ENCODE peak calls at places on chromosomes 7 and 10, in five cellular contexts. X, E, L, P and R are unnamed samples.

GRCh38 chr7:134126937-134127848 is at the start of gene LRGUK:
- DNase-seq in X (peak; percentile 76), E (peak; percentile 83), L (peak; percentile 80), P (peak; percentile 82), R (peak; percentile 77)

GRCh38 chr7:77409005-77409738 is 7.0 kb downstream of the GSAP start:
- DNase-seq in X (no peak), E (no peak), L (peak; percentile 86), P (no peak), R (peak; percentile 35)

GRCh38 chr7:69992938-69993337 is 394.7 kb downstream of the AUTS2 start:
- DNase-seq in X (no peak), E (no peak), L (no peak), P (no peak), R (no peak)

GRCh38 chr7:86643478-86644281 is at the start of gene GRM3:
- DNase-seq in X (no peak), E (no peak), L (no peak), P (no peak), R (no peak)

GRCh38 chr7:47100815-47101435 is 481.0 kb downstream of the TNS3 start:
- DNase-seq in X (peak; percentile 71), E (peak; percentile 65), L (peak; percentile 59), P (peak; percentile 66), R (peak; percentile 66)

GRCh38 chr7:158791133-158791532 is 38.2 kb downstream of the ESYT2 start:
- DNase-seq in X (no peak), E (no peak), L (peak; percentile 32), P (no peak), R (no peak)

GRCh38 chr10:6877351-6878066 is 297.4 kb upstream of the PRKCQ start:
- DNase-seq in X (no peak), E (no peak), L (no peak), P (no peak), R (no peak)

GRCh38 chr10:266974-267425 is 131.7 kb downstream of the ZMYND11 start:
- DNase-seq in X (peak; percentile 62), E (no peak), L (peak; percentile 46), P (no peak), R (peak; percentile 25)

GRCh38 chr7:128129224-128129864 is 98.1 kb upstream of the LRRC4 start:
- DNase-seq in X (no peak), E (no peak), L (no peak), P (no peak), R (no peak)

GRCh38 chr10:78035933-78036583 is 2.4 kb downstream of the RPS24 start:
- DNase-seq in X (no peak), E (no peak), L (no peak), P (no peak), R (no peak)

DNA sequence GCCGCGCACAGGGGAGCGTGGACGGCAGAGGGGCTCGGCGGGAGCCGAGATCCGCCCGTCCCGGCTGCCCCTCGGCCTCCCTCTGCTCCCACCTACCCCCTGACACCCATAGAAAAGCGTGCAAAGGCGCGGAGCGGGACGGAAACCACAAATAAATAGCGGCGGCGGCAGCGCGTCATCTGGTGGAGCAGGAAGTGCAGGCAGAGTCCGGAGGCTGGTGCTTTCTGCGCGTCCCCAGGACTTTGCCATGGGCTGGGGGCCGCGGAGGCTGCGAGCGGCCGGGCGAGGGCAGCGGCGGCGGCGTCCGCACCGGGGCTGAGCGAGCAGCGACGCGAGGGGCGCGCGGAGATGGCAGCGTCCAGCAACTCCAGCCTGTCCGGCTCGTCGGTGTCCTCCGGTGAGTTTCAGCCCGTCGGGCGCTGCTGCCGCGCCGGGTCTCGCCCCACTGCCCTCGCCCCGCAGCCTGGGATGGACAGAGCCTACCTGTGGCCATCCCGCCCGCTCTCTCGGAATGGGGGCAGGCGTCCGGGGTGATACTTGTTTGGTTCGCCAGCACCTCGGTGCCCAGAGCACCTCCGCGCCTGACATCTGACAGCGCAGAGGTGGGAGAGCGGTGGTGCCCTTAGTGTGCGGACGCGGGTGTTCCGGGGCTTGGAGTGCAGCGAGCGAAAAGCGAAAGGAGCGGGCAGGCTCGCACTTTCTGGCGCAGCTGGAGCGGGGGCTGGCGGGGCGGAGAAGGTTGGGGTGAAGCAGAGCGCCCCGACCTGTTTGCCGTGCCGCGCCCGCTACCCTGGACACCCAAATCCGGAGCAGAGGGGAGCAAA is at the start of gene CHN2:
- DNase-seq in X (no peak), E (peak; percentile 75), L (peak; percentile 51), P (peak; percentile 76), R (no peak)
- TF ChIP-seq CTCF in X (no peak), E (no peak), L (peak; percentile 4), P (no peak), R (no peak)

GRCh38 chr7:5428470-5429252 is 5.0 kb upstream of the TNRC18 start:
- DNase-seq in X (peak; percentile 93), E (peak; percentile 70), L (peak; percentile 76), P (peak; percentile 73), R (peak; percentile 90)
- H3K4me3 ChIP-seq in X (peak overlapping the region; percentile 89), E (peak overlapping the region; percentile 81), L (peak overlapping the region; percentile 81), P (peak overlapping the region; percentile 89), R (peak overlapping the region; percentile 94)

DNA sequence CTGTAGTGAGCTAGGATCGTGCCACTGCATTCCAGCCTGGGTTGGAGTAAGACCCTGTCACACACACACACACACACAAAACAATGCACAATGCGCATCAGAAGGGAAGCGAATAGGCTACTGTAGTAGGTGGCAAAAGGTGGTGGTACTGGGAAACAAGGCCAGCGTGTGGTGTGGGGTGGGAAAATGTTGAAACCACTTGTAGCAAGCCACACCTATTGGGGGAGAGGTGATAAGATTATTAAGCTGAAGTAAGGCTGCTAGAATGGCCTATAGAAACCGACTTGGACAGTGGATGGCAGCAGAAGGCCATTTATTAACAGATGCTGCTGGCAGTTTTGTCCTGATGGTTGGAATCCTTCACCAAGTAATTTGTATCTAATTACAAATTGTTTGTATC is 7.2 kb upstream of the CHCHD1 start:
- DNase-seq in X (peak; percentile 41), E (no peak), L (peak; percentile 51), P (no peak), R (peak; percentile 32)
- TF ChIP-seq CTCF in X (no peak), E (no peak), L (no peak), P (no peak), R (peak; percentile 33)

GRCh38 chr7:95592570-95592969 is 3.7 kb downstream of the PDK4 start:
- DNase-seq in X (no peak), E (no peak), L (no peak), P (no peak), R (no peak)

GRCh38 chr7:95590387-95591248 is 5.7 kb downstream of the PDK4 start:
- DNase-seq in X (peak; percentile 58), E (no peak), L (no peak), P (no peak), R (no peak)

GRCh38 chr7:95586951-95587301 is 9.4 kb downstream of the PDK4 start:
- DNase-seq in X (no peak), E (no peak), L (no peak), P (no peak), R (no peak)

GRCh38 chr7:95589031-95589430 is 7.3 kb downstream of the PDK4 start:
- DNase-seq in X (no peak), E (no peak), L (no peak), P (no peak), R (no peak)

DNA sequence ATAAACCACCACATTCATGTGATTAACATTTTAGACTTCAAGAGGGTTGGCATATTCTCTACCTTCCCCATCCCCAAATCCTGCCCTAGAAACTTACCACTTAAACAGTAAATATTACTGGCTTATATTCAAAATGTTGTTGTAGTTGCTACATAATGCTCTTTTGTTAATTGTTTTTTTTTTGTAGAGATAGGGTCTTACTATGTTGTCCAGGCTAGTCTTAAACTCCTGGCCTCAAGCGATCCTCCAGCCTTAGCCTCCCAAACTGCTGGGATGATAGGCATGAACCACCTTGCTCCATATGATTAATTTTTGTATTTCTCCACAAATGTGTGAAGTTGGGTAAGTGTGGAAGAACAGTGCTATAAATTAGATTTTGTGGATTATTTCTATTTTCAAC is 6.5 kb downstream of the PDK4 start:
- DNase-seq in X (no peak), E (no peak), L (no peak), P (no peak), R (no peak)
- H3K4me3 ChIP-seq in X (no peak overlapping the region), E (peak overlapping the region; percentile 71), L (no peak overlapping the region), P (peak overlapping the region; percentile 75), R (no peak overlapping the region)

GRCh38 chr10:106185991-106186390 is 978.5 kb downstream of the SORCS1 start:
- DNase-seq in X (peak; percentile 67), E (no peak), L (no peak), P (no peak), R (peak; percentile 69)

GRCh38 chr10:106189254-106189653 is 975.3 kb downstream of the SORCS1 start:
- DNase-seq in X (peak; percentile 21), E (peak; percentile 26), L (peak; percentile 69), P (no peak), R (peak; percentile 32)
- TF ChIP-seq CTCF in X (peak; percentile 11), E (no peak), L (peak; percentile 68), P (peak; percentile 25), R (peak; percentile 56)

GRCh38 chr7:99615989-99616358 is 772 bp upstream of the ZSCAN25 start:
- DNase-seq in X (no peak), E (no peak), L (no peak), P (no peak), R (no peak)
- H3K4me3 ChIP-seq in X (peak overlapping the region; percentile 94), E (peak overlapping the region; percentile 95), L (peak overlapping the region; percentile 98), P (peak overlapping the region; percentile 82), R (peak overlapping the region; percentile 98)

GRCh38 chr7:112520787-112521186 is 40.0 kb downstream of the LSMEM1 start:
- DNase-seq in X (no peak), E (no peak), L (no peak), P (no peak), R (no peak)
- TF ChIP-seq CTCF in X (no peak), E (no peak), L (no peak), P (no peak), R (no peak)

DNA sequence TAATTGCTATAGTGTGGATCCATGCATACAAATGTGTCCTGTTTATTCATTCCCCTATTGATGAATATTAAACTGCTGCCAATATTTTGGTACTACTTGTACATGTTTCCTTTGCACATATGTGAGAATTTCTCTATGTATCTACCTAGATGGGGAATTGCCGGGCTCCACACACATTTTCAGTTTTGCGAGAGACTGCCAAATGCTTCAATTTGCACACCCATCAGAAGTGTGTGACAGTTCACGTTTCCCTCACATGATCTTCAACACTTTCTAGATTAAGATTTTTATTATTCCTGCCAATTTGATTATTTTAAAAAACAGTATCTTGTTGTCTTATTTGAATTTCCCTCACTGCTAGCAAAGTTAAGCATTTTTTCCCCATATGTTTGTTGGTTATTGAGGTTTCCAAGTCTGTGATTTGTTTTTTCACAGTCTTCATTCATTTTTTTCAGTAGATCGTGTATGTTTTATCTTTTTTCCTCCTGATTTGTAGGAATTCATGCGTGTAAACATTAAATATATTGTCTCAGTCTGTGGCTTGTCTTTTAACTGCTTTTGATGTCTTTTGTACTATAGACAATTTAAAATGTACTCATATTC is 2.4 kb upstream of the KLF14 start:
- DNase-seq in X (no peak), E (no peak), L (no peak), P (no peak), R (no peak)
- H3K4me3 ChIP-seq in X (no peak overlapping the region), E (no peak overlapping the region), L (no peak overlapping the region), P (no peak overlapping the region), R (no peak overlapping the region)